ENCODE peak calls at places on chromosomes 13 and 19, in ten cellular contexts. R is A172, W is suprapubic skin, Y is amygdala, I is bronchial epithelial cell, N is progenitor cell of endocrine pancreas, K is HS-5, B is D341Med, P is AG09319, M is left cardiac atrium. U is an unnamed sample.
A peak's percentile ranks its signal among the peaks of the same experiment; 100 is the strongest.

GRCh38 chr13:34720618-34721017 is 221.5 kb upstream of the NBEA start:
- DNase-seq in R (no peak), W (no peak), Y (no peak), I (peak; percentile 46), N (no peak), K (no peak), B (no peak), P (no peak), M (no peak), U (no peak)

GRCh38 chr13:73399347-73400216 is 340.8 kb downstream of the KLF5 start:
- DNase-seq in R (no peak), W (no peak), Y (no peak), I (peak; percentile 86), N (no peak), K (no peak), B (no peak), P (no peak), M (no peak), U (no peak)

GRCh38 chr19:10501971-10502523 is 1.1 kb downstream of the KEAP1 start:
- DNase-seq in R (peak; percentile 57), W (peak; percentile 87), Y (peak; percentile 72), I (no peak), N (peak; percentile 17), K (no peak), B (peak; percentile 67), P (no peak), M (peak; percentile 86), U (no peak)

GRCh38 chr19:36417752-36418286 is 625 bp downstream of the ZFP82 start:
- DNase-seq in R (no peak), W (no peak), Y (no peak), I (no peak), N (no peak), K (no peak), B (peak; percentile 41), P (no peak), M (peak; percentile 19), U (no peak)

GRCh38 chr19:13036366-13036976 is 41.2 kb downstream of the NFIX start:
- DNase-seq in R (peak; percentile 98), W (no peak), Y (no peak), I (peak; percentile 80), N (no peak), K (peak; percentile 89), B (peak; percentile 86), P (no peak), M (peak; percentile 59), U (no peak)

GRCh38 chr13:52428295-52428694 is 22.1 kb downstream of the VPS36 start:
- DNase-seq in R (peak; percentile 71), W (no peak), Y (no peak), I (peak; percentile 81), N (no peak), K (no peak), B (peak; percentile 58), P (no peak), M (no peak), U (peak; percentile 13)

GRCh38 chr13:50198508-50198907 is 183.3 kb downstream of the KCNRG start:
- DNase-seq in R (no peak), W (no peak), Y (no peak), I (peak; percentile 90), N (no peak), K (no peak), B (no peak), P (peak; percentile 14), M (no peak), U (no peak)

GRCh38 chr13:33228645-33229445 is 56.7 kb downstream of the STARD13 start:
- DNase-seq in R (peak; percentile 51), W (no peak), Y (no peak), I (peak; percentile 45), N (no peak), K (no peak), B (peak; percentile 54), P (peak; percentile 57), M (no peak), U (no peak)

GRCh38 chr19:29873024-29873800 is 61.4 kb downstream of the CCNE1 start:
- DNase-seq in R (no peak), W (no peak), Y (no peak), I (no peak), N (peak; percentile 75), K (no peak), B (peak; percentile 96), P (no peak), M (peak; percentile 57), U (no peak)

GRCh38 chr13:38090913-38091312 is 221.3 kb upstream of the TRPC4 start:
- DNase-seq in R (no peak), W (no peak), Y (no peak), I (no peak), N (no peak), K (no peak), B (no peak), P (no peak), M (no peak), U (no peak)

GRCh38 chr19:17749912-17750317 is 1.4 kb upstream of the FCHO1 start:
- DNase-seq in R (no peak), W (no peak), Y (no peak), I (no peak), N (no peak), K (no peak), B (no peak), P (no peak), M (no peak), U (no peak)

GRCh38 chr19:27872370-27872769 is 1340.6 kb downstream of the UQCRFS1 start:
- DNase-seq in R (no peak), W (no peak), Y (no peak), I (no peak), N (no peak), K (no peak), B (no peak), P (no peak), M (no peak), U (no peak)

GRCh38 chr19:2340496-2341246 is 12.2 kb downstream of the SPPL2B start:
- DNase-seq in R (no peak), W (no peak), Y (no peak), I (no peak), N (no peak), K (no peak), B (no peak), P (no peak), M (no peak), U (no peak)

GRCh38 chr13:90320663-90321062 is 1026.8 kb upstream of the MIR17HG start:
- DNase-seq in R (no peak), W (no peak), Y (no peak), I (no peak), N (no peak), K (no peak), B (no peak), P (no peak), M (no peak), U (no peak)

GRCh38 chr19:52963229-52963760 is 614 bp upstream of the ZNF816 start:
- DNase-seq in R (no peak), W (peak; percentile 58), Y (no peak), I (no peak), N (no peak), K (no peak), B (peak; percentile 52), P (no peak), M (peak; percentile 29), U (no peak)

GRCh38 chr19:5014941-5015340 is 46.0 kb downstream of the KDM4B start:
- DNase-seq in R (no peak), W (no peak), Y (no peak), I (no peak), N (no peak), K (no peak), B (no peak), P (no peak), M (no peak), U (no peak)

GRCh38 chr13:113176292-113176691 is 17.8 kb downstream of the PROZ start:
- DNase-seq in R (no peak), W (no peak), Y (no peak), I (no peak), N (no peak), K (no peak), B (no peak), P (no peak), M (no peak), U (no peak)

GRCh38 chr19:17255150-17255621 is 9.4 kb downstream of the USHBP1 start:
- DNase-seq in R (no peak), W (no peak), Y (no peak), I (peak; percentile 63), N (no peak), K (no peak), B (no peak), P (no peak), M (no peak), U (no peak)

GRCh38 chr19:47587295-47587694 is 14.3 kb upstream of the ZNF541 start:
- DNase-seq in R (no peak), W (no peak), Y (no peak), I (peak; percentile 48), N (no peak), K (no peak), B (no peak), P (no peak), M (no peak), U (no peak)

GRCh38 chr19:30932854-30933253 is 416.4 kb downstream of the TSHZ3 start:
- DNase-seq in R (no peak), W (no peak), Y (no peak), I (no peak), N (no peak), K (no peak), B (no peak), P (no peak), M (no peak), U (no peak)

GRCh38 chr19:49887037-49887652 is 9.5 kb downstream of the IL4I1 start:
- DNase-seq in R (no peak), W (no peak), Y (no peak), I (no peak), N (no peak), K (no peak), B (no peak), P (no peak), M (no peak), U (no peak)

GRCh38 chr13:83220241-83220640 is 662.0 kb downstream of the SLITRK1 start:
- DNase-seq in R (no peak), W (no peak), Y (no peak), I (peak; percentile 5), N (no peak), K (no peak), B (no peak), P (no peak), M (no peak), U (no peak)

GRCh38 chr19:51548891-51549305 is 17.4 kb upstream of the SIGLEC6 start:
- DNase-seq in R (no peak), W (no peak), Y (no peak), I (no peak), N (no peak), K (no peak), B (no peak), P (no peak), M (no peak), U (no peak)

U was measured in DMS 273 treated with DMSO at 0.1 percent for 48 hours.